ENCODE peak calls at places on chromosomes 6 and 20, in six cellular contexts. S, H, B, E, U and W are unnamed samples.

GRCh38 chr6:142478117-142478516 is 176.3 kb downstream of the ADGRG6 start:
- DNase-seq in S (no peak), H (peak; percentile 40), B (peak; percentile 41), E (no peak), U (no peak), W (no peak)

GRCh38 chr6:71745525-71745924 is 140.8 kb upstream of the RIMS1 start:
- DNase-seq in S (no peak), H (no peak), B (no peak), E (no peak), U (no peak), W (no peak)

GRCh38 chr6:50087231-50087954 is 37.7 kb upstream of the DEFB112 start:
- DNase-seq in S (no peak), H (peak; percentile 61), B (peak; percentile 78), E (no peak), U (no peak), W (no peak)

GRCh38 chr20:1660263-1660662 is 2.7 kb upstream of the SIRPG start:
- DNase-seq in S (no peak), H (peak; percentile 28), B (no peak), E (no peak), U (no peak), W (no peak)

GRCh38 chr6:17476506-17476905 is 83.1 kb downstream of the CAP2 start:
- DNase-seq in S (no peak), H (no peak), B (no peak), E (no peak), U (no peak), W (no peak)

GRCh38 chr20:16541226-16541625 is 32.0 kb downstream of the KIF16B start:
- DNase-seq in S (no peak), H (no peak), B (no peak), E (no peak), U (no peak), W (no peak)

GRCh38 chr6:121680058-121680457 is 244.6 kb downstream of the GJA1 start:
- DNase-seq in S (no peak), H (no peak), B (no peak), E (no peak), U (no peak), W (no peak)

GRCh38 chr6:9540534-9541126 is 874.2 kb downstream of the TFAP2A start:
- DNase-seq in S (no peak), H (peak; percentile 81), B (peak; percentile 67), E (no peak), U (no peak), W (no peak)

GRCh38 chr6:166640342-166641043 is 13.4 kb upstream of the RPS6KA2 start:
- DNase-seq in S (peak; percentile 26), H (no peak), B (no peak), E (no peak), U (no peak), W (no peak)

GRCh38 chr6:150876598-150876997 is 11.1 kb downstream of the MTHFD1L start:
- DNase-seq in S (peak; percentile 61), H (no peak), B (peak; percentile 37), E (no peak), U (no peak), W (no peak)

GRCh38 chr6:111199935-111200822 is 112.9 kb downstream of the SLC16A10 start:
- DNase-seq in S (no peak), H (no peak), B (no peak), E (no peak), U (no peak), W (no peak)

GRCh38 chr6:137827977-137828815 is 38.9 kb upstream of the TNFAIP3 start:
- DNase-seq in S (no peak), H (no peak), B (no peak), E (no peak), U (no peak), W (no peak)

GRCh38 chr6:39074486-39074885 is 25.9 kb downstream of the GLP1R start:
- DNase-seq in S (no peak), H (no peak), B (no peak), E (no peak), U (no peak), W (no peak)

GRCh38 chr6:17311595-17312311 is 30.6 kb downstream of the RBM24 start:
- DNase-seq in S (no peak), H (no peak), B (peak; percentile 71), E (no peak), U (no peak), W (no peak)

GRCh38 chr6:111105578-111105977 is 18.3 kb downstream of the SLC16A10 start:
- DNase-seq in S (no peak), H (peak; percentile 64), B (peak; percentile 31), E (no peak), U (peak; percentile 82), W (no peak)

GRCh38 chr6:166313255-166314070 is 5.3 kb upstream of the PRR18 start:
- DNase-seq in S (peak; percentile 37), H (peak; percentile 52), B (peak; percentile 45), E (peak; percentile 18), U (no peak), W (peak; percentile 20)

GRCh38 chr6:56842602-56843475 is 112.1 kb upstream of the BEND6 start:
- DNase-seq in S (peak; percentile 32), H (peak; percentile 60), B (peak; percentile 60), E (no peak), U (peak; percentile 79), W (no peak)

GRCh38 chr6:73580247-73581149 is 59.7 kb upstream of the EEF1A1 start:
- DNase-seq in S (peak; percentile 83), H (peak; percentile 95), B (peak; percentile 98), E (peak; percentile 44), U (peak; percentile 95), W (peak; percentile 41)

GRCh38 chr6:132863895-132864294 is 49.5 kb downstream of the RPS12 start:
- DNase-seq in S (no peak), H (no peak), B (no peak), E (no peak), U (no peak), W (no peak)

GRCh38 chr20:24966317-24967012 is 17.4 kb downstream of the CST7 start:
- DNase-seq in S (no peak), H (no peak), B (no peak), E (no peak), U (peak; percentile 33), W (no peak)

GRCh38 chr6:72522735-72523141 is 99.1 kb upstream of the KCNQ5 start:
- DNase-seq in S (no peak), H (peak; percentile 10), B (no peak), E (no peak), U (no peak), W (no peak)

GRCh38 chr6:168658059-168658458 is 217.1 kb downstream of the SMOC2 start:
- DNase-seq in S (no peak), H (no peak), B (no peak), E (no peak), U (no peak), W (no peak)

GRCh38 chr6:153942361-153942760 is 96.7 kb upstream of the OPRM1 start:
- DNase-seq in S (no peak), H (no peak), B (no peak), E (no peak), U (no peak), W (no peak)

GRCh38 chr6:135066806-135067205 is 12.2 kb upstream of the HBS1L start:
- DNase-seq in S (no peak), H (no peak), B (no peak), E (no peak), U (no peak), W (no peak)

GRCh38 chr20:58889334-58890072 is 37.0 kb downstream of the GNAS start:
- DNase-seq in S (no peak), H (no peak), B (no peak), E (no peak), U (peak; percentile 79), W (peak; percentile 24)

GRCh38 chr6:137494281-137494966 is at the start of gene OLIG3:
- DNase-seq in S (no peak), H (no peak), B (no peak), E (no peak), U (no peak), W (no peak)

GRCh38 chr20:4283011-4283410 is 267.7 kb upstream of the RNF24 start:
- DNase-seq in S (no peak), H (no peak), B (no peak), E (no peak), U (no peak), W (no peak)

GRCh38 chr6:169932491-169932890 is 181.1 kb downstream of the ERMARD start:
- DNase-seq in S (no peak), H (no peak), B (no peak), E (no peak), U (peak; percentile 52), W (no peak)

GRCh38 chr6:137261393-137262154 is 42.4 kb upstream of the IFNGR1 start:
- DNase-seq in S (no peak), H (peak; percentile 87), B (peak; percentile 54), E (no peak), U (no peak), W (no peak)

GRCh38 chr6:132220800-132221199 is 180.5 kb downstream of the MOXD1 start:
- DNase-seq in S (no peak), H (no peak), B (no peak), E (no peak), U (no peak), W (no peak)

GRCh38 chr20:7497985-7498384 is 442.3 kb downstream of the HAO1 start:
- DNase-seq in S (no peak), H (peak; percentile 94), B (no peak), E (no peak), U (no peak), W (no peak)

GRCh38 chr6:45423901-45424627 is 46.3 kb upstream of the SUPT3H start:
- DNase-seq in S (no peak), H (no peak), B (no peak), E (no peak), U (peak; percentile 81), W (no peak)
- H3K4me3 ChIP-seq in S (peak overlapping the region; percentile 52), H (peak overlapping the region; percentile 93), B (peak overlapping the region; percentile 99), E (peak overlapping the region; percentile 83), U (peak overlapping the region; percentile 61), W (peak overlapping the region; percentile 81)

GRCh38 chr6:145839653-145840052 is 25.1 kb upstream of the FBXO30 start:
- DNase-seq in S (no peak), H (no peak), B (no peak), E (no peak), U (no peak), W (no peak)

GRCh38 chr6:145838305-145838704 is 23.7 kb upstream of the FBXO30 start:
- DNase-seq in S (no peak), H (peak; percentile 25), B (no peak), E (no peak), U (no peak), W (no peak)

GRCh38 chr6:145842693-145843546 is 28.3 kb upstream of the FBXO30 start:
- DNase-seq in S (no peak), H (no peak), B (peak; percentile 44), E (no peak), U (no peak), W (no peak)

GRCh38 chr6:145844933-145845531 is 30.4 kb upstream of the FBXO30 start:
- DNase-seq in S (no peak), H (no peak), B (no peak), E (no peak), U (no peak), W (no peak)

GRCh38 chr6:145841668-145842067 is 27.1 kb upstream of the FBXO30 start:
- DNase-seq in S (no peak), H (peak; percentile 11), B (no peak), E (no peak), U (no peak), W (no peak)
- H3K27ac ChIP-seq in S (no peak overlapping the region), H (no peak overlapping the region), B (no peak overlapping the region), E (no peak overlapping the region), U (no peak overlapping the region), W (no peak overlapping the region)

GRCh38 chr20:61436268-61436667 is 184.2 kb downstream of the CDH4 start:
- DNase-seq in S (no peak), H (no peak), B (peak; percentile 61), E (no peak), U (peak; percentile 11), W (no peak)
- H3K4me3 ChIP-seq in S (no peak overlapping the region), H (no peak overlapping the region), B (no peak overlapping the region), E (no peak overlapping the region), U (no peak overlapping the region), W (no peak overlapping the region)

GRCh38 chr6:33375143-33375649 is 16.4 kb upstream of the KIFC1 start:
- DNase-seq in S (peak; percentile 82), H (peak; percentile 70), B (peak; percentile 84), E (no peak), U (no peak), W (no peak)
- H3K27ac ChIP-seq in S (peak overlapping the region; percentile 3), H (no peak overlapping the region), B (no peak overlapping the region), E (no peak overlapping the region), U (no peak overlapping the region), W (peak overlapping the region; percentile 47)